ENCODE peak calls at places on chromosomes 3 and 15, in four cellular contexts. I is ascending aorta, V is H1, T is IMR-90. O is an unnamed sample.

GRCh38 chr3:194481103-194481502 is 5.7 kb downstream of the ATP13A3 start:
- DNase-seq in I (no peak), V (no peak), T (peak), O (no peak)

GRCh38 chr15:52139599-52140462 is 27.3 kb upstream of the BCL2L10 start:
- DNase-seq in I (peak), V (peak), T (peak), O (peak)

GRCh38 chr3:126969586-126969985 is 13.3 kb upstream of the PLXNA1 start:
- DNase-seq in I (no peak), V (no peak), T (peak), O (no peak)

GRCh38 chr3:15973414-15973813 is 175.6 kb upstream of the ANKRD28 start:
- DNase-seq in I (no peak), V (no peak), T (no peak), O (no peak)

GRCh38 chr3:127580327-127581060 is 10.0 kb downstream of the TPRA1 start:
- DNase-seq in I (no peak), V (no peak), T (no peak), O (no peak)

GRCh38 chr15:22968356-22968755 is 11.8 kb downstream of the CYFIP1 start:
- DNase-seq in I (no peak), V (no peak), T (peak), O (no peak)

GRCh38 chr3:10251006-10251405 is 2.7 kb downstream of the TATDN2 start:
- DNase-seq in I (no peak), V (no peak), T (no peak), O (no peak)

GRCh38 chr3:186193534-186194450 is 84.9 kb upstream of the ETV5 start:
- DNase-seq in I (no peak), V (peak), T (no peak), O (no peak)

GRCh38 chr15:73049564-73050215 is 2.6 kb upstream of the NEO1 start:
- DNase-seq in I (no peak), V (no peak), T (no peak), O (no peak)

GRCh38 chr15:73046073-73046472 is 6.2 kb upstream of the NEO1 start:
- DNase-seq in I (no peak), V (no peak), T (no peak), O (no peak)

GRCh38 chr15:73048624-73049295 is 3.5 kb upstream of the NEO1 start:
- DNase-seq in I (no peak), V (no peak), T (no peak), O (no peak)

GRCh38 chr15:73050561-73051297 is 1.5 kb upstream of the NEO1 start:
- DNase-seq in I (no peak), V (no peak), T (no peak), O (no peak)

GRCh38 chr15:73047882-73048281 is 4.4 kb upstream of the NEO1 start:
- DNase-seq in I (no peak), V (no peak), T (no peak), O (no peak)
- H3K27ac ChIP-seq in I (no peak), V (no peak), T (no peak), O (no peak)

GRCh38 chr3:27594096-27594690 is 110.0 kb upstream of the SLC4A7 start:
- DNase-seq in I (no peak), V (no peak), T (peak), O (no peak)

GRCh38 chr3:27596920-27597319 is 112.7 kb upstream of the SLC4A7 start:
- DNase-seq in I (no peak), V (no peak), T (peak), O (no peak)

GRCh38 chr3:27591811-27592210 is 107.6 kb upstream of the SLC4A7 start:
- DNase-seq in I (no peak), V (no peak), T (no peak), O (no peak)

GRCh38 chr3:27593173-27593572 is 109.0 kb upstream of the SLC4A7 start:
- DNase-seq in I (no peak), V (no peak), T (no peak), O (no peak)

DNA sequence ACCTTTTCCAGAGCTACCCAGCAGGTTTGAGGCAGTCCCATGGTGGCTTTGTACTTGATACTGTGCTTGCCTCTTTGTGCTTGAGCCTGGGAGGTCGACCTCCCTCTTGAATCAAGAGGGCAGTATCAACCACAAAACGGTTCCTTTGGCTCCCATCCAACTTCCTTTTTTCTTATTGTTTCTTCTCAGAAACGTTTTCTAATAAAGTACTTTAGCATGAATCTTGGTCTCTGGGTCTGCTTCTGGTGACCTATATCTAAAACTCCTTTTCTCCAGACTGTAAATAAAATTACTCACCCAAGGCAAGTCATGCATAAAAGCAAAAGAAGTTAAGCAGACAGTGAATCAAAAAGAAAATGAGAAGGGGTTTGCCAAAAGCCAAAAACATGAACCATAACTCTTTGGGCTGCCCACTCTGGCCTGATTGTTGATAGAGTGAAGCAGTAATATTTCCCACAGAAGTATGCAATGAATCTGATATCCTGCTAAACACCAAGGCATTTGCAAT is 112.2 kb upstream of the SLC4A7 start:
- DNase-seq in I (no peak), V (no peak), T (peak), O (peak)
- H3K27ac ChIP-seq in I (peak), V (no peak), T (no peak), O (no peak)

GRCh38 chr15:98953950-98954349 is 53.6 kb downstream of the PGPEP1L start:
- DNase-seq in I (no peak), V (no peak), T (no peak), O (no peak)

GRCh38 chr15:98956796-98957553 is 50.6 kb downstream of the PGPEP1L start:
- DNase-seq in I (no peak), V (no peak), T (no peak), O (no peak)

GRCh38 chr15:98955980-98956723 is 51.4 kb downstream of the PGPEP1L start:
- DNase-seq in I (no peak), V (no peak), T (no peak), O (no peak)

GRCh38 chr15:98954411-98954810 is 53.2 kb downstream of the PGPEP1L start:
- DNase-seq in I (peak), V (no peak), T (peak), O (peak)

GRCh38 chr15:98955331-98955730 is 52.3 kb downstream of the PGPEP1L start:
- DNase-seq in I (no peak), V (no peak), T (no peak), O (peak)
- H3K27ac ChIP-seq in I (peak), V (no peak), T (no peak), O (peak)

DNA sequence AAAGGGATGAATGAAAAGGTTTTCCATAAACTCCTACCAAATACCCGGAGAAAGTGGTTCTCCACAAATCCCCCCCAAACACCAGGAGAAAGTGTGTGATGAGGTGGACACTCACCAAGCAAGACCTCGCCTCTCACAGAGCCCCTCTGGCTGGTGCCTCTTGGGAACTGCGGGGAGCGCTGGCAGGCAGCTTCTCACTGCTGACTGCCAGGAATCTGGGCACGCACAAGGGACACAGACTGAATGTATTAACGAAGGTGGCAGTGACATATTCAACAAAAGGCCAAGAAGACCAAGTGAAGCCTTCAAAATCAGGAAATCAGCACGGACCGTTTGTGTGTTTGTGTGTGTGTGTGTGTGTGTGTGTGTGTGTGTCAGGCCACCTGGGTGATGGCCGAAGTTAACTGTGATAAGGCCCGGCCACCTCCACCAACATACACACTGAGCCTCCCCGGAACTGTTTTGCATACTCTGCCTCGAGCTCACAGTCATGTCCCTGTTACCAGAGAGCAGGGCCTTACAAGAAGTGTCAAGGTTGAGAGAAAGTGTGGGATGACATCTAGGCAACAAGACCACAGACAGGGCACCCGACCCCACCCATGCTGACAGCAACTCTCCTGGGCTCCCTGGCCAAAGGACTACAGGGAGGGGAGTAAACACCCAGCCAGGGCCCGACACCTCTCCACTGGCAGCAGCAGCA is 18.0 kb downstream of the ATP10A start:
- DNase-seq in I (no peak), V (no peak), T (no peak), O (no peak)
- H3K27ac ChIP-seq in I (peak), V (no peak), T (no peak), O (no peak)

GRCh38 chr15:68465861-68466560 is 34.0 kb upstream of the ITGA11 start:
- DNase-seq in I (no peak), V (no peak), T (no peak), O (no peak)
- H3K27ac ChIP-seq in I (no peak), V (no peak), T (no peak), O (no peak)